ENCODE peak calls at places on chromosomes 7 and 10, in four cellular contexts. S, H, I and R are unnamed samples.

GRCh38 chr7:116324582-116324981 is 114.2 kb downstream of the TES start:
- DNase-seq in S (no peak), H (no peak), I (no peak), R (no peak)

GRCh38 chr10:92573798-92574544 is at the start of gene IDE:
- DNase-seq in S (peak; percentile 92), H (peak; percentile 93), I (peak; percentile 66), R (peak; percentile 90)

GRCh38 chr10:13750299-13751190 is 163.8 kb downstream of the PRPF18 start:
- DNase-seq in S (no peak), H (no peak), I (no peak), R (no peak)

GRCh38 chr7:1866601-1867000 is 196.5 kb downstream of the ELFN1 start:
- DNase-seq in S (no peak), H (no peak), I (no peak), R (no peak)

GRCh38 chr7:155802906-155803417 is 9.3 kb downstream of the SHH start:
- DNase-seq in S (no peak), H (no peak), I (no peak), R (no peak)

GRCh38 chr10:119020627-119020946 is 8.9 kb upstream of the NANOS1 start:
- DNase-seq in S (no peak), H (no peak), I (no peak), R (no peak)

GRCh38 chr7:105587899-105588690 is 6.8 kb upstream of the EFCAB10 start:
- DNase-seq in S (peak; percentile 73), H (no peak), I (no peak), R (no peak)

GRCh38 chr10:87547734-87548311 is 43.1 kb downstream of the MINPP1 start:
- DNase-seq in S (no peak), H (no peak), I (peak; percentile 45), R (no peak)

GRCh38 chr7:55569797-55570196 is 2.5 kb downstream of the VOPP1 start:
- DNase-seq in S (no peak), H (no peak), I (no peak), R (no peak)

GRCh38 chr10:13893926-13894325 is 307.2 kb downstream of the PRPF18 start:
- DNase-seq in S (no peak), H (no peak), I (no peak), R (no peak)

GRCh38 chr7:139914306-139914747 is 85.3 kb downstream of the TBXAS1 start:
- DNase-seq in S (no peak), H (no peak), I (peak; percentile 34), R (no peak)

GRCh38 chr7:130667593-130668257 is 823 bp downstream of the COPG2 start:
- DNase-seq in S (peak; percentile 16), H (no peak), I (no peak), R (no peak)

GRCh38 chr7:71198391-71198790 is 66.4 kb downstream of the GALNT17 start:
- DNase-seq in S (no peak), H (no peak), I (no peak), R (no peak)

GRCh38 chr10:3265081-3265480 is 92.5 kb upstream of the PITRM1 start:
- DNase-seq in S (no peak), H (no peak), I (no peak), R (no peak)

GRCh38 chr10:102678842-102679289 is 34.6 kb downstream of the TRIM8 start:
- DNase-seq in S (peak; percentile 92), H (peak; percentile 85), I (no peak), R (peak; percentile 79)

GRCh38 chr10:126384269-126384873 is 3.9 kb downstream of the ADAM12 start:
- DNase-seq in S (no peak), H (no peak), I (peak; percentile 69), R (no peak)

GRCh38 chr7:9391221-9391620 is 957.8 kb downstream of the NXPH1 start:
- DNase-seq in S (no peak), H (no peak), I (no peak), R (no peak)

DNA sequence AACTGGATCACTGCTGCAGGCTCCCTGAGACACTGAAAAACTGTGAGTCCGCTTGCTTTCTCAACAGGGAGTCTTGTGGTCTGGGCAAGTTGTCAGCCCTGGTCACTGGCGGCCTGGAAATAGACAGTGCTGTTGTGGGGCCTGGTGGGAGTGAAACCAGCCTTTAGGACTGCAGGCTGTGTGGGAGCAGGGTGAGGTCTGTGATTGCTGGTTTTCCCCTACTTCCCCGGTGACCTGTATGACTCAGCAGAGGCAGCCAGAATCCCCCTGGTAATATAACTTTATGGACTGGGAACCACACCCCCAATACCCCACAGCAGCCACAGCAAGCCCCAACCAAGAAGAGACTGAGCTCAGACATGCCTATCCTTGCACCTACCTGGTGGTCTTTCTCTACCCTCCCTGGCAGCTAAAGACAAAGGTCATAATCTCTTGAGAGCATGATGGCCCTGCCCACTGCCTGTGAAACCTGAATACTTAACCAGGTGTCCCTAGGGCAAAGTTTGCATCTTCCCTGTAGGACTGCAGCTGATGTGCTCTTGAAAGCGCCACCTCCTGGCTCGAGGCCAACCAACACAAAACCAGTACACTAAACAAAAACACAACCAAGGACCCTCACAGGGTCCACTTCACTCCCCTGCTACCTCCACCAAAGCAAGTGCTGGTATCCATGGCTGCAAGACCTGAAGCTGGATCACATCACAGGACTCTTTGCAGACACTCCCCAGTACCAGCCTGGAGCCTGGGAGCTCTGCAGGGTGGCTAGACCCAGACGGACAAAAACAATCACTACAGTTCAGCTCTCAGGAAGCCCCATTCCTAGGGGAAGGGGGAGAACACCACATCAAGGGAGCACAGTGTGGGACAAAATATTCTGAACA is 7.2 kb upstream of the ADAM22 start:
- DNase-seq in S (no peak), H (peak; percentile 70), I (no peak), R (no peak)
- TF ChIP-seq CTCF in S (no peak), H (no peak), I (no peak), R (no peak)

DNA sequence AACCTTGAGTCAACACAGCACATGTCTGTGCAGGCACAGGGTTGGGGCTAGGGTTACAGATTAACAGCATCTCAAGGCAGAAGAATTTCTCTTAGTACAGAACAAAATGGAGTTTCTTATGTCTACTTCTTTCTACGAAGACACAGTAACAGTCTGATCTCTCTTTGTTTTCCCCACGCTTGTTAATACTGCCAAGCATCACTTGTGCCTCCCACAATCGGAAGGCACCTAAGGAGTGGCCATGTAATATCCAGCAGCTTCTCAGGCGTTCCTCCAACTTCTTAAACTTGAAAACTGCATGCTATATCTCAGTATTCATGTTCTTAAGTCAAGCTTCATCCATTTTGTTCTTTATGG is 2.9 kb upstream of the ATE1 start:
- DNase-seq in S (no peak), H (no peak), I (no peak), R (no peak)
- H3K27ac ChIP-seq in S (peak overlapping the region; percentile 63), H (no peak overlapping the region), I (no peak overlapping the region), R (no peak overlapping the region)

GRCh38 chr7:102410123-102410522 is 14.0 kb downstream of the PRKRIP1 start:
- DNase-seq in S (no peak), H (no peak), I (no peak), R (no peak)
- H3K4me3 ChIP-seq in S (no peak overlapping the region), H (no peak overlapping the region), I (no peak overlapping the region), R (no peak overlapping the region)

GRCh38 chr7:132930881-132931280 is 151.0 kb downstream of the CHCHD3 start:
- DNase-seq in S (peak; percentile 8), H (no peak), I (no peak), R (no peak)
- TF ChIP-seq CTCF in S (peak; percentile 14), H (no peak), I (peak; percentile 32), R (no peak)

DNA sequence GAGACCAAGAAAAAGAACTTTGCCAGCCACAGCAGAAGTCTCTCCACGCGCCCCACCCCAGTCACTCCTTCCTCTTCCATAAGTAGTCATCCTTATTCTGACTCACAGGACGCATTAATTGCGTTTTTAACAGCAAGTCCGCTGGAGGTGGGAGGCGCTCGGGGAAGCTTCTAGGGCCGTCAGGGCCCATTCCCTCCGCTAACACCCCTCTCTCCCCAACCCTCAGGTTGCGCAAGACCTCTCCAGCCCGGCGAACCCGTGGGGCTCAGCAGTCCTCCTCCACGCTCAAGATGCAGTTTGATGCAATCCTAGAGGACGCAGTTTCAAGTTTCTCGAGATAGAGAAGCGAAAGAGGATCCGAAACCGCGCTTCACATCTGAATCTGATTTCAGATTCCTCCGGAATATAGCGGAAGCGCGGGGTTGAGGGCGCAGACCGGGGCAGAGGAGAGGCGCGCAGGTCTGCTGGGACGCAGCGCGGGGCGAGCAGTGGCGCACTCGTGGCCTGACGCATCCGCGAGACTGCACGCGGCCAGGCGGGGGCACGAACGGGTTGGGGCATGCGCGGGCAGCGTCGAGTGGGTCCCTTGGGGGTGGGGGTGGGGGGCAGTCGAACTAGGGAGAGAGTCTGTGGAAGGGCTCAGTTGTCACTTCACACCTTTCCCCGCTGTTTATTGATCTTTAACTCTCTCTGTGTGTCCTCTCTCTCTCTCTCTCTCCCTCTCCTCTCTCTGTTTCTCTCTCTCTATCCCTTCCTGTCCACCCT is 37.8 kb upstream of the PSAP start:
- DNase-seq in S (peak; percentile 66), H (peak; percentile 92), I (peak; percentile 55), R (peak; percentile 96)
- H3K27ac ChIP-seq in S (no peak overlapping the region), H (peak overlapping the region; percentile 75), I (peak overlapping the region; percentile 83), R (peak overlapping the region; percentile 74)